ENCODE peak calls at places on chromosomes 4 and X, in seven cellular contexts. J, X, V, W, T, A and O are unnamed samples.

GRCh38 chr4:77367638-77368037 is 210.6 kb downstream of the CCNG2 start:
- DNase-seq in J (no peak), X (no peak), V (no peak), W (no peak), T (no peak), A (no peak), O (no peak)

GRCh38 chrX:3442685-3443084 is 96.2 kb upstream of the MXRA5 start:
- DNase-seq in J (no peak), X (no peak), V (no peak), W (no peak), T (no peak), A (no peak), O (no peak)

GRCh38 chr4:150713251-150713650 is 131.3 kb downstream of the MAB21L2 start:
- DNase-seq in J (no peak), X (no peak), V (no peak), W (no peak), T (no peak), A (no peak), O (no peak)

GRCh38 chrX:123424546-123424945 is 240.5 kb downstream of the GRIA3 start:
- DNase-seq in J (peak; percentile 66), X (no peak), V (no peak), W (no peak), T (no peak), A (no peak), O (no peak)

GRCh38 chr4:8913858-8914460 is 42.3 kb upstream of the HMX1 start:
- DNase-seq in J (no peak), X (no peak), V (peak; percentile 2), W (peak; percentile 46), T (no peak), A (no peak), O (no peak)

GRCh38 chrX:115679460-115679859 is 118.5 kb downstream of the PLS3 start:
- DNase-seq in J (peak; percentile 51), X (no peak), V (peak; percentile 25), W (no peak), T (no peak), A (peak; percentile 1), O (no peak)

GRCh38 chr4:156193116-156193515 is 239.4 kb upstream of the CTSO start:
- DNase-seq in J (peak; percentile 26), X (no peak), V (no peak), W (no peak), T (no peak), A (no peak), O (no peak)

GRCh38 chrX:108270280-108270679 is 167.9 kb downstream of the COL4A6 start:
- DNase-seq in J (peak; percentile 54), X (no peak), V (no peak), W (no peak), T (no peak), A (no peak), O (no peak)

GRCh38 chr4:102627831-102628523 is 126.8 kb downstream of the NFKB1 start:
- DNase-seq in J (peak; percentile 64), X (peak; percentile 21), V (no peak), W (no peak), T (no peak), A (no peak), O (no peak)

GRCh38 chr4:40183615-40184411 is 13.0 kb upstream of the RHOH start:
- DNase-seq in J (no peak), X (no peak), V (no peak), W (no peak), T (no peak), A (no peak), O (no peak)

GRCh38 chrX:115949900-115950822 is 220.4 kb upstream of the AGTR2 start:
- DNase-seq in J (no peak), X (no peak), V (no peak), W (no peak), T (no peak), A (peak; percentile 78), O (peak; percentile 30)

GRCh38 chr4:68904786-68905185 is 46.8 kb downstream of the UGT2A3 start:
- DNase-seq in J (no peak), X (peak; percentile 41), V (peak; percentile 28), W (no peak), T (no peak), A (no peak), O (no peak)

GRCh38 chrX:103640401-103641155 is 11.8 kb downstream of the TCEAL1 start:
- DNase-seq in J (peak; percentile 39), X (no peak), V (no peak), W (no peak), T (no peak), A (no peak), O (no peak)

GRCh38 chr4:19791422-19792113 is 460.1 kb upstream of the SLIT2 start:
- DNase-seq in J (no peak), X (no peak), V (no peak), W (no peak), T (no peak), A (no peak), O (no peak)

GRCh38 chrX:140733766-140734342 is 24.3 kb downstream of the LINC00632 start:
- DNase-seq in J (peak; percentile 66), X (peak; percentile 2), V (peak; percentile 61), W (no peak), T (no peak), A (peak; percentile 58), O (peak; percentile 15)

GRCh38 chr4:169611991-169612868 is at the start of gene NEK1:
- DNase-seq in J (peak; percentile 96), X (peak; percentile 81), V (peak; percentile 94), W (peak; percentile 86), T (peak; percentile 84), A (peak; percentile 91), O (peak; percentile 93)

GRCh38 chr4:79445371-79445781 is 37.3 kb upstream of the GK2 start:
- DNase-seq in J (peak; percentile 66), X (no peak), V (no peak), W (no peak), T (no peak), A (no peak), O (no peak)

GRCh38 chrX:10722804-10723364 is 102.5 kb upstream of the MID1 start:
- DNase-seq in J (peak; percentile 78), X (peak; percentile 66), V (peak; percentile 66), W (peak; percentile 71), T (peak; percentile 27), A (peak; percentile 78), O (peak; percentile 35)

GRCh38 chrX:132101206-132101605 is 26.6 kb downstream of the FRMD7 start:
- DNase-seq in J (no peak), X (no peak), V (no peak), W (no peak), T (no peak), A (no peak), O (no peak)

GRCh38 chrX:108250654-108251579 is 159.3 kb downstream of the ATG4A start:
- DNase-seq in J (no peak), X (no peak), V (no peak), W (no peak), T (no peak), A (no peak), O (no peak)

GRCh38 chr4:39279416-39279815 is 86.7 kb downstream of the RFC1 start:
- DNase-seq in J (no peak), X (no peak), V (no peak), W (no peak), T (no peak), A (no peak), O (no peak)

GRCh38 chr4:39259571-39260330 is 77.4 kb downstream of the WDR19 start:
- DNase-seq in J (peak; percentile 59), X (no peak), V (no peak), W (no peak), T (no peak), A (no peak), O (no peak)

GRCh38 chr4:39883645-39884044 is 94.1 kb downstream of the PDS5A start:
- DNase-seq in J (peak; percentile 63), X (no peak), V (no peak), W (no peak), T (no peak), A (no peak), O (no peak)

GRCh38 chrX:129700536-129700935 is 38.2 kb upstream of the XPNPEP2 start:
- DNase-seq in J (no peak), X (no peak), V (no peak), W (no peak), T (no peak), A (no peak), O (no peak)

GRCh38 chr4:59612235-59612634 is 1587.9 kb upstream of the ADGRL3 start:
- DNase-seq in J (peak; percentile 45), X (no peak), V (peak; percentile 33), W (no peak), T (no peak), A (no peak), O (no peak)

GRCh38 chr4:98601719-98602118 is 56.7 kb downstream of the TSPAN5 start:
- DNase-seq in J (no peak), X (no peak), V (no peak), W (no peak), T (peak; percentile 17), A (no peak), O (no peak)

GRCh38 chrX:110125435-110125834 is 122.5 kb downstream of the TMEM164 start:
- DNase-seq in J (peak; percentile 43), X (peak; percentile 9), V (peak; percentile 15), W (no peak), T (no peak), A (no peak), O (no peak)

GRCh38 chr4:2337896-2338295 is 76.0 kb upstream of the MXD4 start:
- DNase-seq in J (no peak), X (no peak), V (no peak), W (peak; percentile 38), T (no peak), A (no peak), O (no peak)